ENCODE peak calls at places on chromosomes 16 and 17, in five cellular contexts. T is mesendoderm, M is H1, R is H9, U is mesenchymal stem cell. N is an unnamed sample.
A peak's percentile ranks its signal among the peaks of the same experiment; 100 is the strongest.

GRCh38 chr16:1749152-1750117 is 21.9 kb downstream of the NME3 start:
- DNase-seq in T (no peak), M (no peak), R (no peak), U (no peak), N (peak; percentile 25)

GRCh38 chr16:87255866-87256265 is 61.3 kb downstream of the C16orf95 start:
- DNase-seq in T (no peak), M (no peak), R (no peak), U (no peak), N (no peak)

GRCh38 chr16:52621651-52622050 is 74.7 kb upstream of the TOX3 start:
- DNase-seq in T (no peak), M (no peak), R (no peak), U (no peak), N (no peak)

GRCh38 chr16:14386115-14386514 is 243.9 kb downstream of the PARN start:
- DNase-seq in T (no peak), M (no peak), R (no peak), U (no peak), N (no peak)

GRCh38 chr16:25014500-25015147 is 545 bp downstream of the ARHGAP17 start:
- DNase-seq in T (peak; percentile 75), M (no peak), R (peak; percentile 51), U (peak; percentile 65), N (peak; percentile 48)

GRCh38 chr17:78127240-78127887 is 1.2 kb downstream of the TMC6 start:
- DNase-seq in T (peak; percentile 85), M (no peak), R (peak; percentile 70), U (peak; percentile 45), N (no peak)

GRCh38 chr16:68368602-68368944 is 57.8 kb downstream of the PRMT7 start:
- DNase-seq in T (peak; percentile 37), M (no peak), R (no peak), U (no peak), N (no peak)

GRCh38 chr17:41982026-41982989 is 15.7 kb downstream of the CNP start:
- DNase-seq in T (no peak), M (no peak), R (no peak), U (no peak), N (peak; percentile 53)

GRCh38 chr16:30786936-30787612 is at the start of gene ZNF629:
- DNase-seq in T (peak; percentile 84), M (no peak), R (peak; percentile 71), U (peak; percentile 77), N (peak; percentile 57)

GRCh38 chr17:34542700-34543336 is 36.6 kb upstream of the TMEM132E start:
- DNase-seq in T (peak; percentile 31), M (no peak), R (peak; percentile 68), U (peak; percentile 15), N (no peak)

GRCh38 chr16:27374231-27374793 is 27.7 kb upstream of the IL21R start:
- DNase-seq in T (no peak), M (no peak), R (no peak), U (no peak), N (no peak)

GRCh38 chr17:77186141-77186604 is 45.4 kb downstream of the SEC14L1 start:
- DNase-seq in T (no peak), M (no peak), R (no peak), U (no peak), N (no peak)

GRCh38 chr16:84588991-84589390 is 28.9 kb downstream of the COTL1 start:
- DNase-seq in T (no peak), M (no peak), R (no peak), U (no peak), N (no peak)

GRCh38 chr16:67780847-67781547 is 25.4 kb downstream of the RANBP10 start:
- DNase-seq in T (no peak), M (no peak), R (no peak), U (no peak), N (no peak)

GRCh38 chr16:50509521-50510341 is 38.5 kb upstream of the NKD1 start:
- DNase-seq in T (peak; percentile 70), M (peak; percentile 65), R (peak; percentile 75), U (peak; percentile 6), N (peak; percentile 6)

GRCh38 chr16:69918241-69918640 is 32.9 kb upstream of the CLEC18A start:
- DNase-seq in T (no peak), M (no peak), R (no peak), U (no peak), N (peak; percentile 18)

GRCh38 chr16:69917311-69917710 is 33.8 kb upstream of the CLEC18A start:
- DNase-seq in T (no peak), M (no peak), R (no peak), U (no peak), N (no peak)

GRCh38 chr16:69916445-69916844 is 34.7 kb upstream of the CLEC18A start:
- DNase-seq in T (no peak), M (no peak), R (no peak), U (no peak), N (no peak)

GRCh38 chr16:69921125-69921524 is 30.0 kb upstream of the CLEC18A start:
- DNase-seq in T (no peak), M (no peak), R (no peak), U (no peak), N (peak; percentile 28)

DNA sequence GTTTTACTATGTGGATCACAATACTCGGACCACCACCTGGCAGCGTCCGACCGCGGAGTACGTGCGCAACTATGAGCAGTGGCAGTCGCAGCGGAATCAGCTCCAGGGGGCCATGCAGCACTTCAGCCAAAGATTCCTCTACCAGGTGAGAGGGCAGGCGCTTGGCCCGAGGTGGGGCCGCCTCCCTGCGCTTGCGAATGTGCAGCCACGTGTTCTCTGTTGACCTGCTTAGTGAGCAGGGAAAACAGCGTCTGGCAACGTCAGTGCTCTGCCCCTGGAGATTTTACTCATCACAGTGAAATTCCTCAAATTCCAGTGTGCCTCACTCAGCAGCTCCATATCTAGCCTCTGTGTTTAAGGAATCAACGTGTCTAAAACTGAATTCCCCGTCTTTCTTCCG is 33.4 kb upstream of the CLEC18A start:
- DNase-seq in T (peak; percentile 97), M (peak; percentile 46), R (peak; percentile 80), U (peak; percentile 87), N (peak; percentile 99)
- H3K18ac ChIP-seq in T (no peak overlapping the region), M (peak overlapping the region; percentile 52), R (peak overlapping the region; percentile 54), U (no peak overlapping the region), N (peak overlapping the region; percentile 14)

GRCh38 chr17:36728030-36728991 is 126.9 kb downstream of the MRM1 start:
- DNase-seq in T (peak; percentile 94), M (no peak), R (no peak), U (no peak), N (no peak)
- H3K18ac ChIP-seq in T (peak overlapping the region; percentile 77), M (no peak overlapping the region), R (no peak overlapping the region), U (no peak overlapping the region), N (no peak overlapping the region)

GRCh38 chr17:58144801-58145200 is 3.4 kb upstream of the OR4D1 start:
- DNase-seq in T (no peak), M (no peak), R (no peak), U (no peak), N (no peak)
- H3K18ac ChIP-seq in T (no peak overlapping the region), M (no peak overlapping the region), R (no peak overlapping the region), U (no peak overlapping the region), N (no peak overlapping the region)

GRCh38 chr17:82005701-82006348 is 16.9 kb downstream of the CENPX start:
- DNase-seq in T (no peak), M (no peak), R (no peak), U (no peak), N (no peak)

GRCh38 chr17:82007495-82008257 is 15.0 kb downstream of the CENPX start:
- DNase-seq in T (no peak), M (no peak), R (no peak), U (no peak), N (no peak)

GRCh38 chr17:82008258-82008940 is 14.3 kb downstream of the CENPX start:
- DNase-seq in T (no peak), M (no peak), R (no peak), U (no peak), N (no peak)

GRCh38 chr17:82007228-82007494 is 15.5 kb downstream of the CENPX start:
- DNase-seq in T (no peak), M (no peak), R (no peak), U (no peak), N (no peak)

DNA sequence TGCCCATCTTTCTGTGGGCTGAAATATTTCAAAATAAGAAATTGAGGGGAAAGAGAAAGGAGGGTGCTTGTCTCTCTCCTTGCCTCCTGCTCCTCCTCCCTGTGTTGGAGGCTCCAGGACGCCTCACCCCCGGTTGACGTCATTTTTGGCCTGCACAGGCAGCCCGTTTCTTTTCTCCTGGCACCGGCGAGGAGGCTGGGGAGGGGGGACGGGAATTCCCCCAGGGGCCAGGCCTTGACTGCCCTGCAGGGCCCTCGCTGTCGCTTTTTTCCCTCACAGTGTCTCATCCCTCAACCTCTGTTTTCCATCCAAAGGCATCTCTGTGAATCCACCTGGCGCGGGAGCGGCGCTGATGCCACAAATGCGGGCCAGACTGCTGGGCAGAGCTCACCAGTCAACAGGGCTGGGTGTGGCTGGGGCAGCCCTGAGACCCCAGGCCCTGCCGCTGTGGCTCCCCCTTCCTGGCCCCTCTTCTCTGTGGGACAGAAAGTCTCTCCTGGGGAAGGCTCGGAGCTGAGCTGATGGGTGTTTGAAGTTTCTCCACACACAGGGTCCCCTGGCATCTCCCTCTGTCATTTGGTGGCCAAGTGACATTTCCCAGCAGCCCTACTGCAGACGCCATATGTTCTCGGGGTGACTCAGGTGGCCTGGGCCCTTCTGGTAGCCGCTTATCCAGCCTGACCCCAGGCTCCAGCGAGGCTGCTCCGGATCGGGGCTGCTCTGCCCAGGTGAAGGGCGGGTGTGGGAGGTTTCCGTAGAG is 16.0 kb downstream of the CENPX start:
- DNase-seq in T (no peak), M (no peak), R (no peak), U (peak; percentile 27), N (peak; percentile 82)
- H3K18ac ChIP-seq in T (no peak overlapping the region), M (no peak overlapping the region), R (no peak overlapping the region), U (no peak overlapping the region), N (no peak overlapping the region)

GRCh38 chr17:43405861-43406260 is 7.1 kb downstream of the ARL4D start:
- DNase-seq in T (no peak), M (no peak), R (no peak), U (no peak), N (no peak)

GRCh38 chr17:43401293-43401692 is 2.5 kb downstream of the ARL4D start:
- DNase-seq in T (no peak), M (no peak), R (no peak), U (peak; percentile 95), N (peak; percentile 88)

GRCh38 chr17:43402078-43402477 is 3.3 kb downstream of the ARL4D start:
- DNase-seq in T (no peak), M (no peak), R (no peak), U (no peak), N (no peak)

GRCh38 chr17:43402567-43402966 is 3.8 kb downstream of the ARL4D start:
- DNase-seq in T (no peak), M (no peak), R (no peak), U (no peak), N (no peak)

DNA sequence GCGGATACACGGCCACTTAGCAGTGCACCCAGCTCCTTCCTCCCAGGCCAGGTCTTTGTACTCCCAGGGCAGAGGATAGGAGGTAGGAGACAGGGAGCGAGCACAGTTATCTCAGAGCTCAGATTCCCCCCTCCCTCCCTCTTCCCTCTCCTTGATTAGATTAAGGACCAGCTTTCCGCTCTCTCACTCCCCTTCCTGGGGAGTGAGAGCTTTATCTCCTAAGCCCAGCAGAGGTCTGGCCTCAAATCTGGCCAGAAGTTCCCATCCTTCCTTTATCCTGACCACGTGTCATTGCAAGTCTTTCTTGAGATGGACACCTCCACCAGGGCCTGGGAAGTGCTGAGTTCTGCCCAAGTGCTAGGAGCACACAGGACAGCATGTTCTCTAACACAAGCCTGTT is 5.1 kb downstream of the ARL4D start:
- DNase-seq in T (peak; percentile 96), M (no peak), R (no peak), U (no peak), N (no peak)
- H3K18ac ChIP-seq in T (no peak overlapping the region), M (no peak overlapping the region), R (no peak overlapping the region), U (no peak overlapping the region), N (no peak overlapping the region)

N was measured in IMR-90.